ENCODE peak calls at places on chromosomes 12 and 14, in eight cellular contexts. R is lower lobe of right lung, U is IMR-90, D is AG09309, Q is HFF-Myc, V is heart right ventricle, C is psoas muscle, W is cardiac fibroblast. J is an unnamed sample.

GRCh38 chr12:19652391-19652790 is 213.1 kb downstream of the AEBP2 start:
- DNase-seq in R (no peak), Q (no peak), U (peak; percentile 46), C (no peak), W (no peak), V (no peak), D (no peak), J (no peak)

GRCh38 chr14:70838076-70838475 is 28.8 kb upstream of the MAP3K9 start:
- DNase-seq in V (no peak), R (no peak), D (no peak), W (no peak), Q (no peak), C (no peak), U (no peak), J (no peak)

GRCh38 chr14:88005050-88005481 is at the start of gene GPR65:
- DNase-seq in Q (no peak), D (no peak), V (no peak), R (no peak), U (no peak), C (no peak), W (peak; percentile 51), J (no peak)

GRCh38 chr12:23084236-23084995 is 459.4 kb downstream of the ETNK1 start:
- DNase-seq in V (no peak), U (peak; percentile 95), C (no peak), W (peak; percentile 69), R (no peak), Q (peak; percentile 2), D (no peak), J (peak; percentile 83)

GRCh38 chr12:12172106-12172511 is 94.7 kb downstream of the LRP6 start:
- DNase-seq in Q (peak; percentile 29), V (no peak), U (peak; percentile 21), W (peak; percentile 66), R (no peak), C (no peak), D (peak; percentile 74), J (peak; percentile 43)

GRCh38 chr12:116821291-116821690 is 60.0 kb downstream of the HRK start:
- DNase-seq in Q (no peak), C (no peak), W (no peak), R (no peak), D (no peak), U (no peak), V (no peak), J (no peak)

GRCh38 chr12:124808276-124808675 is 55.4 kb downstream of the SCARB1 start:
- DNase-seq in W (no peak), U (no peak), Q (no peak), R (no peak), C (no peak), D (no peak), V (no peak), J (no peak)

GRCh38 chr12:75086086-75087038 is 123.3 kb downstream of the KCNC2 start:
- DNase-seq in V (no peak), R (no peak), C (no peak), Q (peak; percentile 55), W (no peak), D (no peak), U (peak; percentile 1), J (peak; percentile 39)

GRCh38 chr14:61444215-61444768 is 122.9 kb downstream of the PRKCH start:
- DNase-seq in V (no peak), C (no peak), U (no peak), Q (no peak), D (no peak), R (peak; percentile 60), W (no peak), J (no peak)

DNA sequence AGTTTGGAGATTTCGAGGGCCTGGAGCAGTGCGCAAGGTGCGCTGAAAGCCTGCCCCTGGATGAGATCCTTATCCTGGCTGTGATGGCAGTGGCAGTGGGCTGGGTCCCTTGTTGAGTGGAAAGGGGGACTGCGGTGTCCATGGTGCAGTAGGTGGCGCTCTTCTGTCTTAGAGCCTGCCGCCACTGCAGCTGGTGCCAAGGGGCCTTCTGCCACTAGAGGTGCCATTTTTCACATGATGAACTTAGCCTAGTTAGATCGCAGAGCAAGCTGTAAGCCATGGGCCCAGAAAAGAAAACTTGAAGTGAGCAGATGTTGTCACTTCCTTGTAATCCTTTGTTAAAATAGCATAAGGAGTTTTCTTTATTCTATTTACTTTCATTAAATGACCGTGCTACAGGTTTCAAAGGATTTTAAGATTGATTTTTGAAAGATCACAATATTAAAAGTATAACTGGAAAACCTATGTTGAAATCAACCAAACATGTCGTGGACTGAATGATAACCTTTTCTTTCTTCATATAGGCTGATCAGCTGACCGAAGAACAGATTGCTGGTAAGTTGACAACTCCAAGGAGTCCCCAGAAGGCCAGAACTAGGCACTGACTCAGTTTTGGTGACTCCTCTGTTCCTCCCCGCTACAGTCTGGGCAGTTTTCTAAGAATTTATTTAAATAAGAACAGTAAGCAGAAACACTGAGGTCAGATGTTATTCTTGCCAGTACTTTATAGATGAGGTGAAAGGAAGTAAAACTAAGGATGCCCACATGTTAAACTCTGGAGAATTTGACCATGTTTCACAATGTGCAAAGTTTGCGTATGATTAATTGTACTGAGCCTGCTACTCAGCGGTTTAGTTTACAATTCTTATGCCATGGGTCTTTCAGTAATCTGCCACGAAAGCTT is 3.0 kb downstream of the CALM1 start:
- DNase-seq in Q (peak; percentile 79), V (peak; percentile 84), C (peak; percentile 94), D (peak; percentile 78), R (peak; percentile 93), W (peak; percentile 94), U (peak; percentile 88), J (peak; percentile 85)
- TF ChIP-seq CTCF in Q (peak; percentile 100), V (peak; percentile 100), C (peak; percentile 98), D (peak; percentile 100), R (peak; percentile 99), W (peak; percentile 99), U (peak; percentile 100), J (peak; percentile 100)

DNA sequence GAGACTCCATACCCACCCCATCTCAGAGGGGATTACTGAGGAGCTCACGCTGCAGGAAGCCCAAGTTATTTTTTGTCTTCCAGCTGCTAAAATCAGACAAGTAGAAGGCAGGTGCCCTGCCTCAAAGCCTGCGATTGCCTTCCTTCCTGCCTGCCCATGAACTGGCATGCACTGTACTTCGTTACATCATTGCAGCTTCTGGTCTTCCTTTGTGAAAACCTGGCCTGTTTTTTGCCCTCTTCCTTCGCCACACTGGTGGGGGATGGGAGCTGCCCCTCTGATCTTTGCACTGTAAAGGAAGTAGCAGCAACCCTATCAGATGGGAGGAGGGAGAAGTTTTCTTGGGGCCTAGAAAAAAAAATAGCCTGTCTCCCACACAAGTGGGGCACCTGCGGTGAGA is 1098.7 kb downstream of the BCL11B start:
- DNase-seq in W (no peak), Q (no peak), V (no peak), C (no peak), U (no peak), R (no peak), D (no peak), J (no peak)
- H3K4me3 ChIP-seq in W (no peak overlapping the region), Q (no peak overlapping the region), V (no peak overlapping the region), C (no peak overlapping the region), U (no peak overlapping the region), R (no peak overlapping the region), D (no peak overlapping the region), J (no peak overlapping the region)

DNA sequence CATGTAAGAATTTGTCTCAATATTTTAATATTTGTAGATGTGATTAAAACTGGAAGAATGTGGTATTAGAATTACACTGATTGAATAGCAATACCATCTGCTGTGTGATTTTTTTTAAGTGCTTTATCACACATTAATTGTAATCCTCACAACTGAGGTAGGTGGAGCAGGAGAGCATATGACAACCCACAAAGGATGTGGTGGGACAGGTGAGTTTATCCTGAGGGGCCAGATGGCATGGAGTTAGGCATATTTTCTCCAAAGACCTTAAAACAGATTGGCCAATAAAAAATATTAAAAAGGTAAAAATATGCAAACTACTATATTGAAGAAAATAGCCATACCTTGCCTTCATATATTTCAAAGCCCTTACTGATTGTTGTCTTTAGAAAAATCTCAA is 7.8 kb downstream of the LRRC10 start:
- DNase-seq in V (no peak), W (no peak), U (no peak), Q (no peak), R (no peak), C (no peak), D (no peak), J (no peak)
- TF ChIP-seq CTCF in V (no peak), W (no peak), U (no peak), Q (no peak), R (no peak), C (no peak), D (no peak), J (no peak)

GRCh38 chr12:110737532-110737931 is 5.2 kb downstream of the PPP1CC start:
- DNase-seq in D (no peak), C (no peak), V (no peak), W (no peak), Q (no peak), R (no peak), U (no peak), J (no peak)

GRCh38 chr12:110739894-110740293 is 2.8 kb downstream of the PPP1CC start:
- DNase-seq in Q (no peak), U (peak; percentile 35), C (no peak), R (no peak), V (no peak), W (no peak), D (no peak), J (no peak)

GRCh38 chr12:110741795-110742717 is 635 bp downstream of the PPP1CC start:
- DNase-seq in R (peak; percentile 56), V (no peak), C (peak; percentile 71), W (peak; percentile 40), U (peak; percentile 42), D (no peak), Q (no peak), J (no peak)

GRCh38 chr12:110741371-110741770 is 1.3 kb downstream of the PPP1CC start:
- DNase-seq in R (no peak), W (no peak), C (no peak), D (no peak), V (no peak), U (no peak), Q (no peak), J (no peak)

DNA sequence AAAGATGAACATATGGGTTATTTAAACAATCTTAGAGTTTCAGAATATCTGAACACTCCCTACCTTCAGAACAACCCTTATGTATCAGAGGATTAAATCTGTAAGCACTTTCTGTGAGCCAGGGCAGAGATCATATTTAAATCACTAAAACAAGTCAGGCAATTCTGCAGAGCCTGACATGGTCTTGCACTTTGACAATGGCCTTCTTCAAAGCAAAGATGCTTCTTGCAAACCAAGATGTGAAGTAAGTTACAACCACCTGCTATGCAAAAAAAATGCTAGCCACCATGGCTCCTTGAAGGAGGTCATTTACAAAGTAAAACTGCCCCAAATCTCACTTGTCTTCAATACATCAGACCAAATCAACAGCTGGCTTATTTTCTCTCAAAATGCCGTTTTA is 3.2 kb downstream of the PPP1CC start:
- DNase-seq in V (no peak), D (no peak), C (no peak), R (no peak), Q (no peak), W (no peak), U (no peak), J (no peak)
- H3K4me3 ChIP-seq in V (no peak overlapping the region), D (no peak overlapping the region), C (peak overlapping the region; percentile 81), R (no peak overlapping the region), Q (peak overlapping the region; percentile 58), W (no peak overlapping the region), U (no peak overlapping the region), J (peak overlapping the region; percentile 5)

GRCh38 chr14:22824711-22825359 is 4.9 kb upstream of the MRPL52 start:
- DNase-seq in R (no peak), C (no peak), U (peak; percentile 98), V (no peak), W (peak; percentile 94), D (peak; percentile 81), Q (peak; percentile 92), J (peak; percentile 97)
- TF ChIP-seq CTCF in R (no peak), C (no peak), U (no peak), V (no peak), W (no peak), D (no peak), Q (no peak), J (no peak)

J was measured in astrocyte of the cerebellum.